ENCODE peak calls at places on chromosomes 2 and 18, in six cellular contexts. One of them, this sample, is unnamed.

GRCh38 chr2:208069186-208069585 is 43.9 kb upstream of the PLEKHM3 start:
- DNase-seq in colonic mucosa: no peak
- DNase-seq in cardiac muscle cell: no peak
- DNase-seq in fibroblast of pulmonary artery: no peak
- DNase-seq in GM13976: no peak
- DNase-seq in left colon: no peak
- DNase-seq in this sample: no peak

GRCh38 chr18:62187543-62188378 is 706 bp downstream of the RELCH start:
- DNase-seq in cardiac muscle cell: peak
- DNase-seq in GM13976: peak
- DNase-seq in fibroblast of pulmonary artery: no peak
- DNase-seq in left colon: peak
- DNase-seq in colonic mucosa: peak
- DNase-seq in this sample: peak

GRCh38 chr2:150425121-150425559 is 62.3 kb downstream of the RND3 start:
- DNase-seq in cardiac muscle cell: no peak
- DNase-seq in colonic mucosa: no peak
- DNase-seq in left colon: no peak
- DNase-seq in fibroblast of pulmonary artery: peak
- DNase-seq in GM13976: no peak
- DNase-seq in this sample: no peak

GRCh38 chr2:231611273-231612198 is 18.9 kb downstream of the TEX44 start:
- DNase-seq in left colon: peak
- DNase-seq in cardiac muscle cell: peak
- DNase-seq in colonic mucosa: peak
- DNase-seq in GM13976: no peak
- DNase-seq in fibroblast of pulmonary artery: peak
- DNase-seq in this sample: no peak

GRCh38 chr18:9333441-9334350 is 877 bp upstream of the TWSG1 start:
- DNase-seq in colonic mucosa: peak
- DNase-seq in cardiac muscle cell: no peak
- DNase-seq in left colon: peak
- DNase-seq in GM13976: no peak
- DNase-seq in fibroblast of pulmonary artery: no peak
- DNase-seq in this sample: no peak

GRCh38 chr2:201246280-201246679 is 14.1 kb upstream of the CASP8 start:
- DNase-seq in GM13976: no peak
- DNase-seq in left colon: no peak
- DNase-seq in colonic mucosa: no peak
- DNase-seq in fibroblast of pulmonary artery: no peak
- DNase-seq in cardiac muscle cell: no peak
- DNase-seq in this sample: no peak

GRCh38 chr2:80326214-80326613 is 21.7 kb upstream of the LRRTM1 start:
- DNase-seq in cardiac muscle cell: peak
- DNase-seq in fibroblast of pulmonary artery: peak
- DNase-seq in colonic mucosa: no peak
- DNase-seq in left colon: no peak
- DNase-seq in GM13976: peak
- DNase-seq in this sample: no peak

GRCh38 chr2:179876266-179876665 is 14.9 kb upstream of the ZNF385B start:
- DNase-seq in left colon: no peak
- DNase-seq in colonic mucosa: no peak
- DNase-seq in fibroblast of pulmonary artery: no peak
- DNase-seq in GM13976: no peak
- DNase-seq in cardiac muscle cell: no peak
- DNase-seq in this sample: no peak

GRCh38 chr2:20612835-20613341 is 38.0 kb downstream of the HS1BP3 start:
- DNase-seq in cardiac muscle cell: no peak
- DNase-seq in left colon: no peak
- DNase-seq in colonic mucosa: no peak
- DNase-seq in GM13976: no peak
- DNase-seq in fibroblast of pulmonary artery: no peak
- DNase-seq in this sample: no peak

GRCh38 chr2:239116456-239117246 is 268.8 kb downstream of the TWIST2 start:
- DNase-seq in cardiac muscle cell: no peak
- DNase-seq in fibroblast of pulmonary artery: no peak
- DNase-seq in colonic mucosa: no peak
- DNase-seq in GM13976: no peak
- DNase-seq in left colon: no peak
- DNase-seq in this sample: no peak

GRCh38 chr2:106904242-106904641 is 18.3 kb upstream of the ST6GAL2 start:
- DNase-seq in left colon: no peak
- DNase-seq in colonic mucosa: no peak
- DNase-seq in cardiac muscle cell: no peak
- DNase-seq in GM13976: no peak
- DNase-seq in fibroblast of pulmonary artery: no peak
- DNase-seq in this sample: no peak

GRCh38 chr2:24477229-24477628 is 13.8 kb upstream of the NCOA1 start:
- DNase-seq in colonic mucosa: no peak
- DNase-seq in left colon: no peak
- DNase-seq in GM13976: no peak
- DNase-seq in cardiac muscle cell: no peak
- DNase-seq in fibroblast of pulmonary artery: no peak
- DNase-seq in this sample: no peak

GRCh38 chr2:61435291-61435690 is 35.6 kb downstream of the USP34 start:
- DNase-seq in fibroblast of pulmonary artery: no peak
- DNase-seq in left colon: no peak
- DNase-seq in GM13976: no peak
- DNase-seq in colonic mucosa: no peak
- DNase-seq in cardiac muscle cell: no peak
- DNase-seq in this sample: no peak

GRCh38 chr2:184041077-184041476 is 557.3 kb upstream of the ZNF804A start:
- DNase-seq in cardiac muscle cell: no peak
- DNase-seq in fibroblast of pulmonary artery: peak
- DNase-seq in colonic mucosa: no peak
- DNase-seq in GM13976: no peak
- DNase-seq in left colon: no peak
- DNase-seq in this sample: no peak

GRCh38 chr18:73831688-73832087 is 315.9 kb downstream of the FBXO15 start:
- DNase-seq in left colon: no peak
- DNase-seq in fibroblast of pulmonary artery: no peak
- DNase-seq in GM13976: no peak
- DNase-seq in colonic mucosa: no peak
- DNase-seq in cardiac muscle cell: no peak
- DNase-seq in this sample: no peak

GRCh38 chr2:100240386-100240785 is 81.9 kb downstream of the LONRF2 start:
- DNase-seq in GM13976: no peak
- DNase-seq in colonic mucosa: no peak
- DNase-seq in cardiac muscle cell: no peak
- DNase-seq in fibroblast of pulmonary artery: no peak
- DNase-seq in left colon: no peak
- DNase-seq in this sample: no peak

GRCh38 chr2:46358713-46359112 is 61.5 kb downstream of the EPAS1 start:
- DNase-seq in fibroblast of pulmonary artery: no peak
- DNase-seq in colonic mucosa: no peak
- DNase-seq in left colon: no peak
- DNase-seq in GM13976: no peak
- DNase-seq in cardiac muscle cell: no peak
- DNase-seq in this sample: no peak

GRCh38 chr18:45312727-45313126 is 302.5 kb upstream of the SLC14A2 start:
- DNase-seq in cardiac muscle cell: no peak
- DNase-seq in colonic mucosa: no peak
- DNase-seq in fibroblast of pulmonary artery: no peak
- DNase-seq in GM13976: no peak
- DNase-seq in left colon: no peak
- DNase-seq in this sample: no peak

GRCh38 chr2:130372055-130372832 is 16.4 kb downstream of the PTPN18 start:
- DNase-seq in fibroblast of pulmonary artery: peak
- DNase-seq in colonic mucosa: peak
- DNase-seq in left colon: peak
- DNase-seq in GM13976: peak
- DNase-seq in cardiac muscle cell: peak
- DNase-seq in this sample: peak

GRCh38 chr18:66533693-66534092 is 70.2 kb downstream of the CDH19 start:
- DNase-seq in colonic mucosa: no peak
- DNase-seq in GM13976: no peak
- DNase-seq in fibroblast of pulmonary artery: no peak
- DNase-seq in cardiac muscle cell: no peak
- DNase-seq in left colon: no peak
- DNase-seq in this sample: no peak

GRCh38 chr2:178270338-178270737 is 76.0 kb downstream of the OSBPL6 start:
- DNase-seq in cardiac muscle cell: no peak
- DNase-seq in GM13976: no peak
- DNase-seq in fibroblast of pulmonary artery: no peak
- DNase-seq in left colon: no peak
- DNase-seq in colonic mucosa: no peak
- DNase-seq in this sample: no peak

GRCh38 chr2:19403785-19404184 is 45.4 kb upstream of the OSR1 start:
- DNase-seq in colonic mucosa: no peak
- DNase-seq in GM13976: no peak
- DNase-seq in cardiac muscle cell: no peak
- DNase-seq in left colon: no peak
- DNase-seq in fibroblast of pulmonary artery: no peak
- DNase-seq in this sample: no peak

GRCh38 chr18:78716581-78716980 is 263.0 kb upstream of the SALL3 start:
- DNase-seq in fibroblast of pulmonary artery: no peak
- DNase-seq in cardiac muscle cell: no peak
- DNase-seq in left colon: no peak
- DNase-seq in GM13976: no peak
- DNase-seq in colonic mucosa: no peak
- DNase-seq in this sample: no peak

GRCh38 chr18:26017929-26018328 is 72.5 kb downstream of the SS18 start:
- DNase-seq in cardiac muscle cell: no peak
- DNase-seq in left colon: no peak
- DNase-seq in colonic mucosa: no peak
- DNase-seq in GM13976: peak
- DNase-seq in fibroblast of pulmonary artery: no peak
- DNase-seq in this sample: no peak

GRCh38 chr2:235018838-235019237 is 67.0 kb downstream of the SH3BP4 start:
- DNase-seq in GM13976: no peak
- DNase-seq in fibroblast of pulmonary artery: no peak
- DNase-seq in cardiac muscle cell: no peak
- DNase-seq in colonic mucosa: no peak
- DNase-seq in left colon: no peak
- DNase-seq in this sample: no peak

GRCh38 chr2:136116813-136117390 is 1.0 kb downstream of the CXCR4 start:
- DNase-seq in GM13976: peak
- DNase-seq in colonic mucosa: peak
- DNase-seq in cardiac muscle cell: peak
- DNase-seq in fibroblast of pulmonary artery: no peak
- DNase-seq in left colon: peak
- DNase-seq in this sample: no peak

GRCh38 chr2:153404792-153405191 is 73.8 kb downstream of the RPRM start:
- DNase-seq in left colon: no peak
- DNase-seq in fibroblast of pulmonary artery: no peak
- DNase-seq in cardiac muscle cell: no peak
- DNase-seq in GM13976: no peak
- DNase-seq in colonic mucosa: no peak
- DNase-seq in this sample: no peak

GRCh38 chr18:36303203-36303844 is 5.8 kb downstream of the FHOD3 start:
- DNase-seq in left colon: no peak
- DNase-seq in fibroblast of pulmonary artery: no peak
- DNase-seq in cardiac muscle cell: peak
- DNase-seq in colonic mucosa: no peak
- DNase-seq in GM13976: no peak
- DNase-seq in this sample: no peak

GRCh38 chr2:16666453-16666801 is 793 bp upstream of the CYRIA start:
- DNase-seq in colonic mucosa: no peak
- DNase-seq in fibroblast of pulmonary artery: peak
- DNase-seq in cardiac muscle cell: no peak
- DNase-seq in GM13976: no peak
- DNase-seq in left colon: no peak
- DNase-seq in this sample: no peak